ENCODE peak calls at places on chromosomes 2 and 18, in seven cellular contexts. D is lung, S is NCI-H82, E is lung microvascular endothelial cell, P is T-helper 1 cell, Y is hippocampal formation, G is AG08395. V is an unnamed sample.

GRCh38 chr2:197285361-197285760 is 25.2 kb downstream of the ANKRD44 start:
- DNase-seq in Y (no peak), G (no peak), D (no peak), S (peak), P (no peak), E (no peak), V (no peak)

GRCh38 chr2:85844486-85844885 is 44.3 kb downstream of the ST3GAL5 start:
- DNase-seq in D (no peak), P (no peak), E (no peak), Y (no peak), S (no peak), G (no peak), V (no peak)

GRCh38 chr2:171146633-171147032 is 14.1 kb downstream of the TLK1 start:
- DNase-seq in S (no peak), G (no peak), Y (no peak), P (no peak), D (no peak), E (peak), V (no peak)

GRCh38 chr2:10497797-10498251 is 49.7 kb upstream of the ODC1 start:
- DNase-seq in D (no peak), Y (no peak), P (no peak), G (peak), S (peak), E (peak), V (peak)

GRCh38 chr18:31399336-31400032 is 22.9 kb downstream of the DSG4 start:
- DNase-seq in G (no peak), D (no peak), E (peak), P (no peak), S (no peak), Y (no peak), V (no peak)

GRCh38 chr2:26648516-26648915 is 7.3 kb upstream of the CIB4 start:
- DNase-seq in E (no peak), Y (no peak), G (no peak), D (no peak), S (no peak), P (no peak), V (no peak)

GRCh38 chr18:51531496-51531895 is 334.0 kb upstream of the MEX3C start:
- DNase-seq in S (no peak), E (no peak), P (no peak), Y (no peak), G (no peak), D (no peak), V (no peak)

GRCh38 chr2:38515155-38516074 is 87.3 kb downstream of the HNRNPLL start:
- DNase-seq in E (no peak), P (no peak), D (peak), Y (no peak), S (peak), G (no peak), V (no peak)

GRCh38 chr2:233457356-233457755 is 103.1 kb downstream of the DGKD start:
- DNase-seq in D (no peak), P (no peak), G (no peak), S (no peak), E (no peak), Y (no peak), V (no peak)

GRCh38 chr2:120258140-120258539 is 5.5 kb downstream of the RALB start:
- DNase-seq in G (no peak), E (no peak), P (no peak), D (no peak), Y (no peak), S (no peak), V (no peak)

GRCh38 chr18:46555724-46556123 is 101.3 kb downstream of the LOXHD1 start:
- DNase-seq in S (peak), D (no peak), P (no peak), E (peak), G (peak), Y (no peak), V (no peak)

V was measured in COR-L47.